ENCODE peak calls at places on chromosomes 2 and 18, in four cellular contexts. I is stimulated activated CD8-positive, alpha-beta memory T cell treated with anti-CD3 and anti-CD28 coated beads, Interleukin-4, amount 100 ng/mL, for 4 hours; C is NK-92 treated with Interleukin-12 subunit alpha and Interleukin-12 subunit beta, amount 100 ng/mL, for 24 hours; T is stimulated activated naive B cell treated with anti-CD40 and anti-IgM and Interleukin-4, amounts not matched to agents 10 μg/mL and 1 μg/mL and 100 μg/mL, for 72 hours. V is an unnamed sample.

GRCh38 chr2:871926-872680 is 78.5 kb upstream of the SNTG2 start:
- DNase-seq in I (no peak), T (no peak), C (no peak), V (no peak)

GRCh38 chr2:254231-254630 is 9.6 kb downstream of the SH3YL1 start:
- DNase-seq in T (no peak), C (no peak), I (no peak), V (no peak)

GRCh38 chr2:86764661-86765307 is 25.9 kb downstream of the CD8A start:
- DNase-seq in T (no peak), C (peak), I (no peak), V (no peak)

GRCh38 chr18:37362158-37362890 is 203.3 kb downstream of the CELF4 start:
- DNase-seq in I (no peak), C (no peak), T (no peak), V (no peak)

GRCh38 chr18:25133879-25134278 is 218.1 kb downstream of the ZNF521 start:
- DNase-seq in T (no peak), C (no peak), I (no peak), V (no peak)

GRCh38 chr2:171432969-171433762 is 624 bp downstream of the METTL8 start:
- DNase-seq in C (no peak), T (peak), I (peak), V (no peak)

GRCh38 chr2:201643216-201643651 is at the start of gene TMEM237:
- DNase-seq in C (peak), T (peak), I (peak), V (no peak)

GRCh38 chr2:178296394-178297090 is 102.2 kb downstream of the OSBPL6 start:
- DNase-seq in C (no peak), I (no peak), T (no peak), V (no peak)

GRCh38 chr18:77056399-77057015 is 76.1 kb downstream of the MBP start:
- DNase-seq in I (no peak), C (no peak), T (no peak), V (no peak)

GRCh38 chr2:98601532-98602132 is 6.7 kb downstream of the COA5 start:
- DNase-seq in T (peak), C (no peak), I (no peak), V (no peak)

GRCh38 chr2:234102112-234102511 is 51.6 kb downstream of the SPP2 start:
- DNase-seq in I (no peak), T (no peak), C (no peak), V (no peak)

GRCh38 chr18:12038082-12038660 is 55.5 kb upstream of the ANKRD62 start:
- DNase-seq in T (no peak), I (no peak), C (no peak), V (no peak)

GRCh38 chr2:136422512-136422911 is 304.6 kb upstream of the CXCR4 start:
- DNase-seq in T (no peak), I (no peak), C (no peak), V (no peak)

GRCh38 chr18:21853020-21853419 is 112.4 kb downstream of the MIB1 start:
- DNase-seq in C (no peak), I (no peak), T (no peak), V (no peak)

GRCh38 chr2:208006833-208007232 is 18.5 kb downstream of the PLEKHM3 start:
- DNase-seq in T (no peak), I (no peak), C (no peak), V (no peak)

GRCh38 chr18:78601349-78601748 is 378.3 kb upstream of the SALL3 start:
- DNase-seq in C (no peak), T (no peak), I (no peak), V (no peak)

GRCh38 chr18:59273936-59274928 is 978 bp upstream of the RAX start:
- DNase-seq in C (no peak), I (no peak), T (no peak), V (no peak)

GRCh38 chr2:112728384-112729175 is 7.8 kb downstream of the NT5DC4 start:
- DNase-seq in I (no peak), T (no peak), C (no peak), V (no peak)

GRCh38 chr2:240246173-240246820 is 105.8 kb upstream of the OTOS start:
- DNase-seq in T (no peak), C (no peak), I (no peak), V (no peak)

GRCh38 chr2:9312591-9312990 is 106.0 kb downstream of the ASAP2 start:
- DNase-seq in T (no peak), C (no peak), I (no peak), V (no peak)

GRCh38 chr2:57443985-57444501 is 602.6 kb upstream of the VRK2 start:
- DNase-seq in I (no peak), C (no peak), T (no peak), V (no peak)

GRCh38 chr2:289362-290089 is 1.6 kb upstream of the ALKAL2 start:
- DNase-seq in C (no peak), I (no peak), T (no peak), V (no peak)

GRCh38 chr2:208097801-208098200 is 26.5 kb downstream of the CRYGD start:
- DNase-seq in I (no peak), C (no peak), T (no peak), V (no peak)

GRCh38 chr2:120971866-120972265 is 236.2 kb downstream of the GLI2 start:
- DNase-seq in C (no peak), I (no peak), T (no peak), V (no peak)

GRCh38 chr18:54351186-54351585 is 6.5 kb downstream of the STARD6 start:
- DNase-seq in C (no peak), T (no peak), I (no peak), V (no peak)

GRCh38 chr2:64376926-64377325 is 77.0 kb upstream of the LGALSL start:
- DNase-seq in C (no peak), I (no peak), T (no peak), V (no peak)

GRCh38 chr2:165536861-165537499 is 67.5 kb downstream of the CSRNP3 start:
- DNase-seq in C (no peak), I (no peak), T (no peak), V (no peak)

GRCh38 chr2:43636616-43637015 is 444 bp upstream of the PLEKHH2 start:
- DNase-seq in T (no peak), I (no peak), C (no peak), V (no peak)

GRCh38 chr2:47226124-47227040 is 71.3 kb upstream of the STPG4 start:
- DNase-seq in I (no peak), T (no peak), C (no peak), V (no peak)

GRCh38 chr2:207156045-207156444 is 9.7 kb downstream of the KLF7 start:
- DNase-seq in C (no peak), T (no peak), I (no peak), V (no peak)

GRCh38 chr2:32986480-32986879 is 39.7 kb downstream of the LTBP1 start:
- DNase-seq in I (no peak), C (no peak), T (no peak), V (no peak)

GRCh38 chr2:197279997-197280756 is 30.4 kb downstream of the ANKRD44 start:
- DNase-seq in C (no peak), I (no peak), T (no peak), V (no peak)

GRCh38 chr2:225104971-225105370 is 62.7 kb upstream of the DOCK10 start:
- DNase-seq in I (no peak), C (no peak), T (no peak), V (no peak)

GRCh38 chr2:152740743-152741328 is 22.4 kb downstream of the ARL6IP6 start:
- DNase-seq in T (no peak), I (no peak), C (no peak), V (no peak)

GRCh38 chr2:167471734-167472133 is 583.5 kb downstream of the XIRP2 start:
- DNase-seq in T (no peak), C (no peak), I (no peak), V (no peak)

GRCh38 chr2:188693111-188693510 is 281.1 kb upstream of the COL3A1 start:
- DNase-seq in T (no peak), C (no peak), I (no peak), V (no peak)

GRCh38 chr2:193907561-193907960 is 1712.8 kb upstream of the TMEFF2 start:
- DNase-seq in I (no peak), T (no peak), C (no peak), V (no peak)

GRCh38 chr2:8538531-8538930 is 143.3 kb upstream of the ID2 start:
- DNase-seq in T (no peak), I (no peak), C (no peak), V (no peak)

V was measured in activated CD8-positive, alpha-beta memory T cell treated with anti-CD3 and anti-CD28 coated beads for 4 hours.